ENCODE peak calls at places on chromosomes 16 and 17, in seven cellular contexts. A is stimulated activated CD4-positive, alpha-beta T cell treated with anti-CD3 and anti-CD28 coated beads, Interleukin-12 subunit alpha, Interleukin-12 subunit beta, amount 100 ng/mL, for 4 hours; D is naive thymus-derived CD8-positive, alpha-beta T cell; X is ACHN; E is osteoblast; I is HTR-8/SVneo; U is GDM1. M is an unnamed sample.

GRCh38 chr16:54867302-54867832 is 63.3 kb upstream of the IRX5 start:
- DNase-seq in X (no peak), I (no peak), U (no peak), A (no peak), D (no peak), E (no peak), M (no peak)

GRCh38 chr17:10036511-10037061 is 131.5 kb upstream of the RCVRN start:
- DNase-seq in U (no peak), A (no peak), E (no peak), D (no peak), I (no peak), X (no peak), M (no peak)

GRCh38 chr16:4660454-4661007 is 32.8 kb upstream of the NUDT16L1 start:
- DNase-seq in I (no peak), E (peak; percentile 98), A (peak; percentile 62), X (no peak), U (no peak), D (peak; percentile 83), M (no peak)

GRCh38 chr17:68576811-68577551 is 24.2 kb downstream of the FAM20A start:
- DNase-seq in A (no peak), I (no peak), X (no peak), U (no peak), E (peak; percentile 81), D (no peak), M (no peak)

GRCh38 chr17:28711723-28712036 is at the start of gene PROCA1:
- DNase-seq in A (no peak), E (peak; percentile 86), X (no peak), U (no peak), D (no peak), I (no peak), M (no peak)

GRCh38 chr16:28549301-28549899 is 4.3 kb upstream of the SGF29 start:
- DNase-seq in A (no peak), X (peak; percentile 59), U (peak; percentile 48), D (peak; percentile 44), I (peak; percentile 29), E (peak; percentile 88), M (no peak)

GRCh38 chr17:56351675-56352074 is 198.4 kb downstream of the ANKFN1 start:
- DNase-seq in D (no peak), A (no peak), X (no peak), E (no peak), U (no peak), I (no peak), M (no peak)

GRCh38 chr17:61361084-61361483 is 38.6 kb upstream of the TBX2 start:
- DNase-seq in E (peak; percentile 96), D (no peak), A (no peak), U (no peak), I (peak; percentile 79), X (peak; percentile 16), M (no peak)

GRCh38 chr17:58200024-58200633 is 7.6 kb downstream of the EPX start:
- DNase-seq in U (peak; percentile 19), E (peak; percentile 95), X (peak; percentile 74), A (peak; percentile 54), I (peak; percentile 67), D (peak; percentile 43), M (no peak)

GRCh38 chr17:73998246-73999220 is 204.9 kb upstream of the RPL38 start:
- DNase-seq in A (peak; percentile 57), U (no peak), X (peak; percentile 34), D (peak; percentile 62), E (no peak), I (peak; percentile 51), M (peak; percentile 33)